ENCODE peak calls at places on chromosomes 16 and 17, in eight cellular contexts. A is breast epithelium; I is CD4-positive, alpha-beta T cell; J is heart right ventricle; H is fibroblast of the conjunctiva; T is stimulated activated CD4-positive, alpha-beta T cell treated with anti-CD3 and anti-CD28 coated beads, Interleukin-15, amount 100 ng/mL, for 1 hour; Q is astrocyte of the spinal cord; C is uterus. V is an unnamed sample.

GRCh38 chr16:27223701-27224100 is 20.4 kb downstream of the KDM8 start:
- DNase-seq in T (no peak), H (no peak), C (no peak), I (no peak), A (no peak), J (no peak), Q (no peak), V (no peak)

GRCh38 chr16:87706278-87707000 is 59.3 kb downstream of the KLHDC4 start:
- DNase-seq in Q (no peak), A (no peak), C (no peak), I (no peak), T (no peak), H (no peak), J (no peak), V (no peak)

GRCh38 chr16:55809851-55810250 is 23.0 kb downstream of the CES1 start:
- DNase-seq in J (no peak), A (no peak), T (no peak), I (no peak), C (no peak), H (no peak), Q (no peak), V (no peak)

GRCh38 chr17:18999911-19000310 is 4.7 kb downstream of the FAM83G start:
- DNase-seq in I (no peak), Q (no peak), T (no peak), H (no peak), C (no peak), A (no peak), J (no peak), V (no peak)

GRCh38 chr16:85046957-85047866 is 19.6 kb downstream of the KIAA0513 start:
- DNase-seq in A (no peak), C (no peak), T (no peak), Q (no peak), I (no peak), H (no peak), J (no peak), V (no peak)

GRCh38 chr17:77382966-77383612 is 242.3 kb downstream of the SEC14L1 start:
- DNase-seq in A (no peak), H (peak), Q (no peak), C (no peak), T (no peak), J (no peak), I (no peak), V (no peak)

GRCh38 chr17:43367588-43368242 is 31.1 kb upstream of the ARL4D start:
- DNase-seq in I (no peak), C (no peak), H (peak), J (no peak), A (no peak), T (no peak), Q (peak), V (peak)

GRCh38 chr16:25177831-25178688 is 38.7 kb upstream of the AQP8 start:
- DNase-seq in I (no peak), A (no peak), H (no peak), J (no peak), T (no peak), C (no peak), Q (no peak), V (no peak)

GRCh38 chr16:9090101-9090959 is 1.1 kb upstream of the HAPSTR1 start:
- DNase-seq in J (peak), A (peak), I (peak), H (no peak), T (no peak), Q (no peak), C (peak), V (no peak)

GRCh38 chr17:80426671-80427326 is 11.8 kb downstream of the ENDOV start:
- DNase-seq in A (peak), T (peak), H (peak), C (peak), Q (peak), I (peak), J (peak), V (peak)

GRCh38 chr17:52604105-52604504 is 445.6 kb upstream of the CA10 start:
- DNase-seq in A (no peak), I (no peak), Q (no peak), H (no peak), C (no peak), J (no peak), T (no peak), V (peak)

GRCh38 chr17:10521949-10522348 is 3.6 kb upstream of the MYH1 start:
- DNase-seq in A (no peak), C (no peak), Q (no peak), I (no peak), H (no peak), J (no peak), T (no peak), V (no peak)

GRCh38 chr16:58264961-58265479 is 29.8 kb downstream of the PRSS54 start:
- DNase-seq in H (peak), A (no peak), T (no peak), I (no peak), J (no peak), Q (peak), C (no peak), V (peak)

GRCh38 chr17:30376621-30377452 is 1.9 kb upstream of the CPD start:
- DNase-seq in Q (peak), A (no peak), J (peak), T (no peak), I (no peak), C (peak), H (peak), V (peak)

GRCh38 chr16:72264776-72265175 is 92.8 kb upstream of the PMFBP1 start:
- DNase-seq in J (no peak), H (no peak), I (no peak), T (no peak), A (no peak), C (no peak), Q (no peak), V (no peak)

GRCh38 chr17:74770498-74771318 is 5.4 kb downstream of the NAT9 start:
- DNase-seq in I (peak), H (peak), Q (peak), J (peak), A (peak), T (peak), C (no peak), V (no peak)

GRCh38 chr16:80682435-80683070 is 121.8 kb downstream of the CDYL2 start:
- DNase-seq in J (no peak), H (no peak), Q (peak), T (no peak), C (no peak), I (no peak), A (no peak), V (no peak)

GRCh38 chr16:72952404-72953301 is 95.3 kb downstream of the ZFHX3 start:
- DNase-seq in Q (peak), H (no peak), T (no peak), J (no peak), A (no peak), I (no peak), C (no peak), V (no peak)

GRCh38 chr16:22727285-22728166 is 86.4 kb upstream of the HS3ST2 start:
- DNase-seq in T (no peak), J (no peak), H (no peak), Q (no peak), C (no peak), A (no peak), I (no peak), V (peak)

GRCh38 chr16:89241187-89242003 is 23.9 kb downstream of the ZNF778 start:
- DNase-seq in H (peak), T (peak), I (peak), A (peak), Q (peak), C (peak), J (peak), V (peak)

GRCh38 chr17:27207073-27207511 is 86.8 kb upstream of the WSB1 start:
- DNase-seq in Q (peak), T (no peak), A (no peak), H (peak), C (no peak), I (no peak), J (no peak), V (peak)

GRCh38 chr17:8015236-8015956 is 13.0 kb downstream of the GUCY2D start:
- DNase-seq in J (no peak), A (no peak), T (no peak), Q (no peak), C (no peak), I (peak), H (no peak), V (no peak)

GRCh38 chr17:50213026-50214015 is 11.9 kb upstream of the COL1A1 start:
- DNase-seq in Q (no peak), T (no peak), A (no peak), J (no peak), C (peak), H (no peak), I (no peak), V (no peak)

GRCh38 chr17:68509151-68510057 is 2.8 kb upstream of the PRKAR1A start:
- DNase-seq in C (no peak), T (no peak), H (no peak), A (no peak), Q (no peak), I (no peak), J (peak), V (no peak)

GRCh38 chr17:16048797-16049449 is 49.3 kb downstream of the TTC19 start:
- DNase-seq in T (no peak), J (no peak), H (no peak), A (peak), C (no peak), I (no peak), Q (no peak), V (no peak)

GRCh38 chr16:74837056-74837455 is 62.4 kb upstream of the FA2H start:
- DNase-seq in Q (no peak), I (no peak), H (no peak), C (no peak), T (no peak), J (no peak), A (no peak), V (no peak)

GRCh38 chr16:67150833-67151396 is at the start of gene B3GNT9:
- DNase-seq in C (peak), A (no peak), J (peak), I (no peak), H (peak), Q (peak), T (no peak), V (no peak)

GRCh38 chr17:79168486-79169055 is 93.9 kb downstream of the ENGASE start:
- DNase-seq in I (no peak), Q (no peak), C (no peak), T (no peak), J (no peak), H (no peak), A (no peak), V (no peak)

GRCh38 chr16:85232369-85233142 is 120.3 kb upstream of the CIBAR2 start:
- DNase-seq in A (no peak), Q (no peak), H (no peak), T (no peak), J (no peak), I (no peak), C (no peak), V (no peak)

GRCh38 chr17:8453326-8453725 is 17.6 kb downstream of the NDEL1 start:
- DNase-seq in Q (no peak), I (no peak), H (no peak), J (no peak), T (no peak), A (no peak), C (no peak), V (no peak)